ENCODE peak calls at places on chromosomes 3 and 15, in four cellular contexts. One of them, this sample, is unnamed.

GRCh38 chr3:17412950-17413530 is 329.4 kb downstream of the TBC1D5 start:
- DNase-seq in AG08395: peak
- DNase-seq in esophagus squamous epithelium: no peak
- DNase-seq in WERI-Rb-1: peak
- DNase-seq in this sample: peak

GRCh38 chr3:182083112-182083511 is 371.4 kb downstream of the SOX2 start:
- DNase-seq in AG08395: no peak
- DNase-seq in esophagus squamous epithelium: no peak
- DNase-seq in WERI-Rb-1: no peak
- DNase-seq in this sample: no peak

GRCh38 chr3:156770699-156771414 is 55.3 kb upstream of the LEKR1 start:
- DNase-seq in AG08395: no peak
- DNase-seq in esophagus squamous epithelium: no peak
- DNase-seq in WERI-Rb-1: no peak
- DNase-seq in this sample: no peak

GRCh38 chr3:24225027-24225743 is 269.5 kb downstream of the THRB start:
- DNase-seq in AG08395: no peak
- DNase-seq in esophagus squamous epithelium: no peak
- DNase-seq in WERI-Rb-1: no peak
- DNase-seq in this sample: no peak

GRCh38 chr3:13543251-13543650 is 5.7 kb upstream of the FBLN2 start:
- DNase-seq in AG08395: peak
- DNase-seq in esophagus squamous epithelium: no peak
- DNase-seq in WERI-Rb-1: no peak
- DNase-seq in this sample: no peak

GRCh38 chr3:127307431-127307830 is 19.6 kb upstream of the PRR20G start:
- DNase-seq in AG08395: no peak
- DNase-seq in esophagus squamous epithelium: no peak
- DNase-seq in WERI-Rb-1: no peak
- DNase-seq in this sample: no peak

GRCh38 chr15:101198820-101199219 is 53.0 kb downstream of the CHSY1 start:
- DNase-seq in AG08395: no peak
- DNase-seq in esophagus squamous epithelium: no peak
- DNase-seq in WERI-Rb-1: no peak
- DNase-seq in this sample: no peak

GRCh38 chr3:149464706-149465328 is 9.7 kb upstream of the TM4SF4 start:
- DNase-seq in AG08395: no peak
- DNase-seq in esophagus squamous epithelium: no peak
- DNase-seq in WERI-Rb-1: no peak
- DNase-seq in this sample: no peak

GRCh38 chr3:126124148-126124868 is 40.4 kb upstream of the SLC41A3 start:
- DNase-seq in AG08395: no peak
- DNase-seq in esophagus squamous epithelium: no peak
- DNase-seq in WERI-Rb-1: peak
- DNase-seq in this sample: no peak

GRCh38 chr3:197682713-197683112 is 54.0 kb downstream of the RUBCN start:
- DNase-seq in AG08395: no peak
- DNase-seq in esophagus squamous epithelium: no peak
- DNase-seq in WERI-Rb-1: no peak
- DNase-seq in this sample: no peak

GRCh38 chr3:17738921-17739320 is 3.5 kb downstream of the TBC1D5 start:
- DNase-seq in AG08395: no peak
- DNase-seq in esophagus squamous epithelium: no peak
- DNase-seq in WERI-Rb-1: no peak
- DNase-seq in this sample: no peak

GRCh38 chr15:74396146-74396438 is 28.6 kb upstream of the CYP11A1 start:
- DNase-seq in AG08395: no peak
- DNase-seq in esophagus squamous epithelium: no peak
- DNase-seq in WERI-Rb-1: no peak
- DNase-seq in this sample: no peak